ENCODE peak calls at places on chromosomes 12 and 14, in five cellular contexts. C is K562, X is HepG2, Q is H1, G is HCT116. S is an unnamed sample.

GRCh38 chr14:90253826-90254225 is 2.5 kb upstream of the PSMC1 start:
- DNase-seq in G (no peak), C (no peak), Q (no peak), X (no peak), S (no peak)

GRCh38 chr12:30925607-30926242 is 823 bp upstream of the TSPAN11 start:
- DNase-seq in X (no peak), C (no peak), Q (no peak), G (no peak), S (no peak)

GRCh38 chr12:4293299-4293941 is 19.9 kb downstream of the CCND2 start:
- DNase-seq in G (no peak), C (no peak), Q (no peak), X (no peak), S (peak)

GRCh38 chr14:96391293-96392118 is 422 bp upstream of the AK7 start:
- DNase-seq in G (peak), C (peak), Q (peak), X (peak), S (peak)

GRCh38 chr12:10469701-10470100 is 16.5 kb upstream of the KLRC1 start:
- DNase-seq in Q (no peak), X (no peak), C (no peak), G (no peak), S (no peak)

GRCh38 chr14:103801459-103801858 is 45.9 kb downstream of the PPP1R13B start:
- DNase-seq in C (no peak), X (peak), Q (no peak), G (no peak), S (no peak)

GRCh38 chr14:89614009-89614691 is 197.1 kb upstream of the FOXN3 start:
- DNase-seq in X (no peak), Q (no peak), G (no peak), C (no peak), S (no peak)

GRCh38 chr12:62711626-62712305 is 223.2 kb downstream of the PPM1H start:
- DNase-seq in G (no peak), X (no peak), C (no peak), Q (no peak), S (no peak)

GRCh38 chr12:113287899-113288282 is 47.0 kb downstream of the SLC8B1 start:
- DNase-seq in C (no peak), Q (no peak), G (no peak), X (no peak), S (no peak)

GRCh38 chr12:132404956-132405741 is 75.8 kb upstream of the GALNT9 start:
- DNase-seq in C (no peak), G (no peak), Q (no peak), X (no peak), S (no peak)

GRCh38 chr12:107847830-107848229 is 73.3 kb downstream of the ASCL4 start:
- DNase-seq in G (no peak), Q (no peak), X (no peak), C (no peak), S (no peak)

DNA sequence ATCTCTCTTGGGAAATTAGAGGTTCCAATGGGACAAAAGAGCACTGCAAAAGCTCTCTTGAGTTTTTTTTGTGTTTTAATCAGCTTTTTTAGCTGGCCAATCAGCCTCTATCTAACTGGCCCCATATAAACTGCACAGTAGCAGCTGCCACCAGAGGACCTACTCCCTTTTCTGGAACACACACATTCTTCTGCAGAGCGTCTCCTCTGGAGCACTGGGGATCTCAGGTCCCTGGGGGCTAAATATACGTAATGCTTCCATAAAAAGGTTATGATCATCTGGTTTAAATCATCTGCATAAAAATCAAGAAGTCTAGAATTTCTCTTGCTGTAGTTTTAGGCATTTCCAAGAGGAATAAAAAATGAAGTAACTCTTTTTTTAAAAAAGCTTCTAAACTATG is 32.3 kb downstream of the TSPAN8 start:
- DNase-seq in G (no peak), C (peak), X (peak), Q (no peak), S (no peak)
- TF ChIP-seq CTCF in G (no peak), C (peak), X (peak), Q (no peak), S (no peak)

GRCh38 chr14:31025335-31026075 is at the start of gene AP4S1:
- DNase-seq in X (peak), C (peak), Q (peak), G (no peak), S (peak)
- TF ChIP-seq ATF3 in X (peak), C (no peak), Q (no peak), G (no peak), S (no peak)

GRCh38 chr12:26799741-26800140 is 33.3 kb downstream of the ITPR2 start:
- DNase-seq in C (no peak), X (no peak), G (no peak), Q (no peak), S (no peak)

GRCh38 chr12:26795899-26796298 is 37.1 kb downstream of the ITPR2 start:
- DNase-seq in X (no peak), G (no peak), Q (no peak), C (no peak), S (no peak)

GRCh38 chr12:26798669-26799068 is 34.3 kb downstream of the ITPR2 start:
- DNase-seq in G (no peak), Q (no peak), C (no peak), X (no peak), S (no peak)

GRCh38 chr12:26800347-26800746 is 32.6 kb downstream of the ITPR2 start:
- DNase-seq in X (no peak), Q (no peak), C (no peak), G (no peak), S (no peak)

GRCh38 chr12:26798013-26798412 is 35.0 kb downstream of the ITPR2 start:
- DNase-seq in C (no peak), Q (no peak), G (no peak), X (no peak), S (no peak)
- TF ChIP-seq CTCF in C (no peak), Q (no peak), G (no peak), X (no peak), S (no peak)

GRCh38 chr12:43038991-43039390 is 449.4 kb upstream of the PRICKLE1 start:
- DNase-seq in C (no peak), G (no peak), X (no peak), Q (no peak), S (no peak)
- TF ChIP-seq ATF3 in C (no peak), G (no peak), X (no peak), Q (no peak), S (no peak)

DNA sequence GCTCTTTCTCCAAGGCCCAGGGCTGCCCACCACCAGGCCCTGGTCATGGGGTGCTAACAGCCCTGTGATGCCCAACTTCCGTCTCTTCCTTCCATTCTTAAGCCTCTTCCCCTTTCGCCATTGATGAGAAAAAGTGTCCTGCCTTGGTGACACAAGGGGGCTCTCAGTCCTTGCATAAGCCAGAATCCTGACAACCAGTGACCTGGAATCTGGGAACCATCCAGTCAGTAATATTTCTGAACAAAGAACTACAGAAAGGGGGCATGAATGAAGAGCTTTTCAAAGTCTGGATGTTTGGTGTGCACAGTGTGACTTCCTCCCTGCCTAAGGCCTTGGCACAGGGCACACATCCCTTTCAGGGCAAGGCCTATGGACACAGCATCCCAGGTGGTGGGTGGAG is 49.7 kb upstream of the GPATCH2L start:
- DNase-seq in X (peak), C (no peak), G (no peak), Q (no peak), S (no peak)
- TF ChIP-seq CTCF in X (peak), C (no peak), G (peak), Q (no peak), S (no peak)

GRCh38 chr12:65885312-65885711 is 61.0 kb downstream of the HMGA2 start:
- DNase-seq in C (no peak), Q (no peak), X (no peak), G (no peak), S (no peak)

GRCh38 chr12:65879878-65880277 is 55.6 kb downstream of the HMGA2 start:
- DNase-seq in X (no peak), Q (no peak), C (no peak), G (no peak), S (no peak)

GRCh38 chr12:65881348-65881961 is 57.2 kb downstream of the HMGA2 start:
- DNase-seq in C (no peak), Q (no peak), X (no peak), G (no peak), S (peak)

GRCh38 chr12:65882504-65882903 is 58.2 kb downstream of the HMGA2 start:
- DNase-seq in G (no peak), C (no peak), Q (no peak), X (no peak), S (no peak)

GRCh38 chr12:65881965-65882413 is 57.7 kb downstream of the HMGA2 start:
- DNase-seq in C (peak), Q (no peak), G (no peak), X (no peak), S (peak)
- TF ChIP-seq ATF3 in C (no peak), Q (no peak), G (no peak), X (no peak), S (no peak)

DNA sequence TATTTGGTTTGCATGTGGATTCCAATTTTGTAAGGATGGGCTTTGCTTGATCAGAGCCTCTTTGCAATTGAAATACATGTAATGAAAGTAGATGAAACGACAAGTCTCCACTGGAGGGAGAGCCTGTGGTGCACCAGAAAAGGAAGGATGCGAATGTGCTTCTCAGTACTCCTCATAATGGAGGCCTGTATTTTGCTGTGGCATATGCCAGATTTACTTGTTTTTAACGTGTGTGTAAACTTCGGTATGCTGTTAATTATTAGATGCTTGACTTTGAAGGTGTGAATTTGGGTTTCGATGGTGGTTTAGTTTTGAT is 2.8 kb downstream of the DYRK2 start:
- DNase-seq in X (peak), G (no peak), Q (no peak), C (no peak), S (no peak)
- TF ChIP-seq CTCF in X (no peak), G (no peak), Q (peak), C (no peak), S (no peak)